ENCODE peak calls at places on chromosomes 12 and 14, in four cellular contexts. Y, D, A and U are unnamed samples. For H3K36me3, the result is how much of the 10 kb centered on the place peaks cover.

GRCh38 chr12:124497658-124498057 is 69.8 kb downstream of the NCOR2 start:
- DNase-seq in Y (no peak), D (no peak), A (no peak), U (no peak)

GRCh38 chr12:12671850-12672660 is 23.9 kb downstream of the GPR19 start:
- DNase-seq in Y (no peak), D (no peak), A (no peak), U (no peak)

GRCh38 chr12:49635656-49636055 is 12.3 kb downstream of the PRPF40B start:
- DNase-seq in Y (no peak), D (no peak), A (no peak), U (peak)

GRCh38 chr14:74364271-74364880 is 16.1 kb downstream of the VRTN start:
- DNase-seq in Y (no peak), D (no peak), A (no peak), U (no peak)

GRCh38 chr12:32108829-32109228 is 2.2 kb downstream of the BICD1 start:
- DNase-seq in Y (no peak), D (no peak), A (peak), U (no peak)

GRCh38 chr12:67638694-67639093 is 9.9 kb upstream of the DYRK2 start:
- DNase-seq in Y (no peak), D (no peak), A (no peak), U (no peak)

GRCh38 chr14:35133542-35134328 is 11.4 kb downstream of the PRORP start:
- DNase-seq in Y (no peak), D (no peak), A (no peak), U (no peak)

GRCh38 chr12:49093746-49094103 is 876 bp downstream of the DHH start:
- DNase-seq in Y (no peak), D (no peak), A (no peak), U (no peak)

GRCh38 chr12:77751939-77752338 is 78.8 kb upstream of the NAV3 start:
- DNase-seq in Y (no peak), D (no peak), A (no peak), U (no peak)

GRCh38 chr12:66848967-66849366 is 170.1 kb upstream of the GRIP1 start:
- DNase-seq in Y (no peak), D (no peak), A (no peak), U (no peak)

GRCh38 chr12:132454154-132454948 is 35.6 kb upstream of the FBRSL1 start:
- DNase-seq in Y (no peak), D (no peak), A (no peak), U (no peak)

GRCh38 chr12:51926718-51927117 is 19.4 kb downstream of the ACVRL1 start:
- DNase-seq in Y (no peak), D (peak), A (peak), U (no peak)

GRCh38 chr14:104881369-104881979 is 16.4 kb downstream of the CEP170B start:
- DNase-seq in Y (no peak), D (no peak), A (no peak), U (peak)

GRCh38 chr12:12683725-12684124 is 12.3 kb downstream of the GPR19 start:
- DNase-seq in Y (no peak), D (no peak), A (no peak), U (no peak)

GRCh38 chr14:94217116-94217515 is 43.0 kb downstream of the PPP4R4 start:
- DNase-seq in Y (no peak), D (no peak), A (no peak), U (no peak)

GRCh38 chr12:4762773-4763172 is 42.6 kb downstream of the GALNT8 start:
- DNase-seq in Y (no peak), D (no peak), A (peak), U (no peak)

GRCh38 chr14:54116972-54117371 is 160.3 kb upstream of the BMP4 start:
- DNase-seq in Y (no peak), D (no peak), A (no peak), U (no peak)

GRCh38 chr14:21070083-21070609 is at the start of gene ARHGEF40:
- DNase-seq in Y (no peak), D (peak), A (peak), U (peak)

GRCh38 chr12:56160160-56160763 is 2.1 kb downstream of the MYL6 start:
- DNase-seq in Y (no peak), D (peak), A (peak), U (peak)

GRCh38 chr12:108647936-108648287 is 14.2 kb upstream of the SELPLG start:
- DNase-seq in Y (no peak), D (no peak), A (no peak), U (no peak)
- H3K36me3 ChIP-seq in Y (under half), D (under half), A (half or more), U (under half)

DNA sequence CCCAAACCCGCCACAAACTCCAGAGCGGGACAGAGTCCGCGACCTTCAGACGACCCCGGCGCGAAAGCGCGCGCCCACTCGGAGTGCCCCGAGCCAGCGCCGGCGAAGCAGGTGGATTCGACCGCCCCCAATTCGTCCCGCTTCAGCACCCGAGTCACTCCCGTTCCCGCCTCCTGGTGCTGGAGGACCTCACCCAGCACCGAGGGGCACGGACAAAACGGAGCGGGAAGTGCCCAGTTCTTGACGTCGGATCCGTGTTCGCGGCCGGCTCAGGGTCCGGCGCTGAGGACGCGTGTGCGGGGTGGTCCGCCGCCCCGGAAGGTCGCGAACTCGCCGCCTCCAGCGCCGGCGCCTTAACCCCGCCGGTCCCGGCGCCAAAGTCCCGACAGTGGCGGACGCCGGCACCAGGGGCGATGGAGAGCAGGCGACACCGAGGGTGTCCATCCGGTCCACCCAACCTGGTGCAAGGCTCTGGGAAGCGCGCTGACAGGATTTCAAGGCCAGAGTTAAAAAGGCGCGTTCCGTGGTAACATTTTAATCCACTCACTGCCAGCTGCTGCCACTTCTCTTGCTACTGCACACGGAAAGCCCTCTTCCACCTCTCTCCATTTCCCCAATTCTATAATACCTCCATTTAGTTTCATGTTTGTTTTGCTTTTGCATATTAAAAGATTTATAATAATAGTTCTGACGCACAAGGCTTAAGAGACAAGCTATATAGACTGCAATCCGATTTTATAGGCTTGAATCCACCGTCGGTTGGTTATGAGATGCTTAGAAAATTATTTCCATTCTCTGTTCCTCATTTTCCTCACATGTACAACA is 240.0 kb upstream of the CPNE8 start:
- DNase-seq in Y (no peak), D (peak), A (no peak), U (no peak)
- H3K4me3 ChIP-seq in Y (peak), D (no peak), A (no peak), U (peak)

DNA sequence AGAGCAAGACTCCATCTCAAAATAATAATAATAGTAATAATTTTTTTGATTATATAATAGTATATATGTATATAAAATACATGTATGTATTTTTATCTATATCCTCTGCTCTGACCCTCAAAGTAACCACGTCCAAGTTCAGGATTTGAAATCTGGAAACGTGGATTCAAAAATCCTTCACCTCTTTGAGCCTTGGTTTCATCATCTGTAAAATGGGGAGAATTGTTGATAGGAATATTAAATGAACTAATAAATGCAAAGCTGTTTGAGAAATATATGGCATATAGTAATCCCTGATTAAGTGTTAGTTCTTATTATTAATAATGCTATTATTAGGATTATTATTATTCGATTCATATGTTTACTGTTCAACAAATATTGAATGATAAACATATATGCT is 2.6 kb downstream of the P2RX7 start:
- DNase-seq in Y (no peak), D (no peak), A (no peak), U (no peak)
- H3K36me3 ChIP-seq in Y (under half), D (under half), A (under half), U (under half)

GRCh38 chr12:57838594-57839302 is 7.8 kb downstream of the CTDSP2 start:
- DNase-seq in Y (no peak), D (no peak), A (peak), U (no peak)

GRCh38 chr12:57841445-57841844 is 5.1 kb downstream of the CTDSP2 start:
- DNase-seq in Y (no peak), D (no peak), A (no peak), U (no peak)

GRCh38 chr12:57837779-57838562 is 8.6 kb downstream of the CTDSP2 start:
- DNase-seq in Y (no peak), D (no peak), A (peak), U (no peak)

GRCh38 chr12:57840701-57841100 is 5.8 kb downstream of the CTDSP2 start:
- DNase-seq in Y (no peak), D (peak), A (no peak), U (no peak)

GRCh38 chr12:57839996-57840395 is 6.5 kb downstream of the CTDSP2 start:
- DNase-seq in Y (no peak), D (no peak), A (no peak), U (no peak)
- H3K4me3 ChIP-seq in Y (no peak), D (no peak), A (no peak), U (peak)

GRCh38 chr12:99706736-99707473 is 59.4 kb downstream of the GARIN6 start:
- DNase-seq in Y (no peak), D (no peak), A (no peak), U (no peak)
- H3K36me3 ChIP-seq in Y (under half), D (under half), A (under half), U (under half)

GRCh38 chr12:93373847-93374723 is 3.6 kb upstream of the NUDT4 start:
- DNase-seq in Y (no peak), D (peak), A (no peak), U (no peak)
- H3K4me3 ChIP-seq in Y (no peak), D (no peak), A (no peak), U (no peak)

GRCh38 chr14:90677484-90678045 is 138.7 kb downstream of the TTC7B start:
- DNase-seq in Y (peak), D (no peak), A (no peak), U (no peak)

GRCh38 chr14:90678420-90678819 is 137.8 kb downstream of the TTC7B start:
- DNase-seq in Y (no peak), D (no peak), A (no peak), U (no peak)

GRCh38 chr14:90676356-90676755 is 139.9 kb downstream of the TTC7B start:
- DNase-seq in Y (no peak), D (no peak), A (no peak), U (no peak)

GRCh38 chr14:90675399-90675798 is 140.8 kb downstream of the TTC7B start:
- DNase-seq in Y (no peak), D (no peak), A (no peak), U (no peak)

GRCh38 chr14:90676859-90677258 is 139.4 kb downstream of the TTC7B start:
- DNase-seq in Y (no peak), D (no peak), A (no peak), U (no peak)
- H3K36me3 ChIP-seq in Y (under half), D (under half), A (under half), U (under half)

GRCh38 chr12:114408415-114408814 is 2.5 kb upstream of the TBX5 start:
- DNase-seq in Y (no peak), D (no peak), A (no peak), U (no peak)
- H3K4me3 ChIP-seq in Y (no peak), D (no peak), A (no peak), U (no peak)